ENCODE peak calls at places on chromosomes 3 and 15, in six cellular contexts. G is Peyer's patch, N is esophagus muscularis mucosa, V is stomach, E is GM12891, R is IMR-90. S is an unnamed sample.

GRCh38 chr3:139870000-139870675 is 64.8 kb upstream of the CLSTN2 start:
- DNase-seq in G (no peak), N (no peak), V (no peak), E (no peak), R (no peak), S (no peak)

GRCh38 chr3:22371592-22372291 is 620.7 kb upstream of the ZNF385D start:
- DNase-seq in G (no peak), N (no peak), V (no peak), E (no peak), R (no peak), S (no peak)

GRCh38 chr3:159938712-159939111 is 49.9 kb upstream of the IL12A start:
- DNase-seq in G (no peak), N (peak; percentile 57), V (no peak), E (no peak), R (peak; percentile 58), S (no peak)

GRCh38 chr15:75089781-75090734 is 66.7 kb downstream of the PPCDC start:
- DNase-seq in G (no peak), N (no peak), V (no peak), E (no peak), R (no peak), S (no peak)

GRCh38 chr3:69236808-69237707 is 114.7 kb upstream of the LMOD3 start:
- DNase-seq in G (no peak), N (no peak), V (no peak), E (no peak), R (no peak), S (no peak)

GRCh38 chr15:59436774-59437472 is 1.1 kb upstream of the FAM81A start:
- DNase-seq in G (no peak), N (peak; percentile 83), V (no peak), E (no peak), R (no peak), S (no peak)

GRCh38 chr15:33985287-33985686 is 17.0 kb downstream of the CHRM5 start:
- DNase-seq in G (no peak), N (no peak), V (no peak), E (no peak), R (peak; percentile 90), S (peak; percentile 14)

GRCh38 chr3:134029734-134030381 is at the start of gene SLCO2A1:
- DNase-seq in G (peak; percentile 56), N (peak; percentile 74), V (peak; percentile 39), E (peak; percentile 32), R (peak; percentile 11), S (no peak)

GRCh38 chr3:88954853-88955252 is 152.6 kb upstream of the EPHA3 start:
- DNase-seq in G (no peak), N (no peak), V (no peak), E (no peak), R (no peak), S (no peak)

GRCh38 chr15:36612063-36612788 is 32.8 kb downstream of the CDIN1 start:
- DNase-seq in G (no peak), N (no peak), V (no peak), E (no peak), R (peak; percentile 97), S (peak; percentile 52)

GRCh38 chr3:58857423-58857822 is 190.8 kb upstream of the FAM3D start:
- DNase-seq in G (no peak), N (no peak), V (no peak), E (no peak), R (no peak), S (no peak)

GRCh38 chr3:186638259-186638658 is 1.9 kb upstream of the FETUB start:
- DNase-seq in G (no peak), N (no peak), V (no peak), E (no peak), R (no peak), S (no peak)

GRCh38 chr3:12292770-12293169 is 3.9 kb downstream of the PPARG start:
- DNase-seq in G (no peak), N (no peak), V (no peak), E (no peak), R (no peak), S (no peak)

GRCh38 chr3:52237006-52237658 is 1.8 kb downstream of the TWF2 start:
- DNase-seq in G (no peak), N (no peak), V (no peak), E (no peak), R (no peak), S (no peak)

GRCh38 chr3:42544492-42545283 is 37.1 kb downstream of the SEC22C start:
- DNase-seq in G (peak; percentile 64), N (no peak), V (peak; percentile 85), E (no peak), R (no peak), S (no peak)

GRCh38 chr15:68103603-68104002 is 49.5 kb downstream of the PIAS1 start:
- DNase-seq in G (no peak), N (no peak), V (no peak), E (no peak), R (no peak), S (no peak)

GRCh38 chr3:38205472-38205805 is 40.1 kb downstream of the OXSR1 start:
- DNase-seq in G (no peak), N (no peak), V (no peak), E (no peak), R (no peak), S (no peak)

GRCh38 chr3:31958721-31959152 is 22.3 kb downstream of the OSBPL10 start:
- DNase-seq in G (no peak), N (peak; percentile 31), V (no peak), E (no peak), R (no peak), S (no peak)

GRCh38 chr15:94411279-94411678 is 179.9 kb downstream of the MCTP2 start:
- DNase-seq in G (no peak), N (no peak), V (no peak), E (no peak), R (no peak), S (no peak)

GRCh38 chr3:44208086-44208485 is 33.6 kb upstream of the TOPAZ1 start:
- DNase-seq in G (no peak), N (no peak), V (no peak), E (no peak), R (no peak), S (no peak)

GRCh38 chr15:24761704-24762302 is 86.2 kb downstream of the NPAP1 start:
- DNase-seq in G (no peak), N (no peak), V (no peak), E (no peak), R (peak; percentile 19), S (no peak)

GRCh38 chr15:80977627-80978036 is 12.0 kb downstream of the MESD start:
- DNase-seq in G (peak; percentile 80), N (no peak), V (peak; percentile 71), E (no peak), R (no peak), S (no peak)

GRCh38 chr3:65575376-65575840 is 463.3 kb downstream of the MAGI1 start:
- DNase-seq in G (no peak), N (no peak), V (no peak), E (no peak), R (peak; percentile 98), S (no peak)

GRCh38 chr3:49701388-49702077 is 12.2 kb downstream of the RNF123 start:
- DNase-seq in G (no peak), N (no peak), V (no peak), E (peak; percentile 47), R (no peak), S (no peak)

GRCh38 chr3:140467104-140467577 is 210.7 kb upstream of the TRIM42 start:
- DNase-seq in G (no peak), N (no peak), V (no peak), E (no peak), R (no peak), S (no peak)

GRCh38 chr15:55907797-55908196 is 85.6 kb downstream of the NEDD4 start:
- DNase-seq in G (no peak), N (no peak), V (no peak), E (no peak), R (peak; percentile 99), S (peak; percentile 28)

DNA sequence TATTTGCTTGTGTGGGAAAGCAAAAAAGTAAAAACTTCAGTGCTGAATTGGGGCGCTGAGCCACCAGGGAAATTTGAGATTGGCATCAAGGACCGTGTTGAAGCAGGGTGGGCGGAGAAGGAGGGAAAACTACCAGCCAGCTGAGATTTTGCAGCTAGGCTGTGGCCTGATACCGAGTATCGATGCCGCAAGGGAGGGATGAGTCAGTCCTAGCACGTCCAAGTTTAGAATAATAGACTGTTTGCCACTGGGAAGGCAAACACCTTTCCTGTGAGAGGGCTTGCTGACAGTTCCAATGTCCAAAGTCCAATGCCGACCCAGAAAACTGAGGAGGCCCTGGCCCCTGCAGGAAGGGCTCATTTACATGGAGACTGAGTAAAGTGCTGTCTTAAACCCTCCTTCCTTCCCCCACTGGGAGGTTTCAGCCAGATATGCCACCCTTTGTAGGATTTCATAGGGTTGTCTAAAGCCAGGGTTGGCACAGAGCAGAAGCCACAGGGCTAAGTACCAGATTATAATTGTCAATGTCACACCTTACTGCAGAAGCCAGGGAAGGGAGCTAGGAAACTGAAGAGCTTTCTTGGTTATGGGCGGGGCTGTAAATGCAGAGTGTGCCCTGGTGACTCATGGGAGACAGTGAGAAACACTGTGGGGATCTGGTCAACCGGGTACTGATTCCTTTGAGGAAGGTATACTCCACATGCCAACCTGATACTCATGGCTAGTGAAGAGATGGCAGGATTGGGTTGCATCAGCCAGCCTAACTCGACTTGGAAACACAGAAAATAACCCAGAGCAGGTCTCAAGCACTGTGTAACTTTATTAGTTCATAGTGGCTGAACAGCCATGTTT is 28.4 kb upstream of the PIK3CB start:
- DNase-seq in G (peak; percentile 87), N (no peak), V (peak; percentile 51), E (no peak), R (peak; percentile 76), S (peak; percentile 65)
- TF ChIP-seq POLR2A in G (peak; percentile 14), N (no peak), V (no peak), E (no peak), R (no peak), S (no peak)

GRCh38 chr15:45187894-45188830 is at the start of gene SHF:
- DNase-seq in G (peak; percentile 88), N (no peak), V (peak; percentile 65), E (no peak), R (peak; percentile 45), S (no peak)
- TF ChIP-seq POLR2A in G (no peak), N (no peak), V (no peak), E (peak; percentile 71), R (peak; percentile 52), S (no peak)

GRCh38 chr3:46955801-46956259 is 20.7 kb downstream of the CCDC12 start:
- DNase-seq in G (no peak), N (no peak), V (no peak), E (no peak), R (peak; percentile 42), S (no peak)
- TF ChIP-seq POLR2A in G (no peak), N (no peak), V (no peak), E (no peak), R (no peak), S (no peak)

DNA sequence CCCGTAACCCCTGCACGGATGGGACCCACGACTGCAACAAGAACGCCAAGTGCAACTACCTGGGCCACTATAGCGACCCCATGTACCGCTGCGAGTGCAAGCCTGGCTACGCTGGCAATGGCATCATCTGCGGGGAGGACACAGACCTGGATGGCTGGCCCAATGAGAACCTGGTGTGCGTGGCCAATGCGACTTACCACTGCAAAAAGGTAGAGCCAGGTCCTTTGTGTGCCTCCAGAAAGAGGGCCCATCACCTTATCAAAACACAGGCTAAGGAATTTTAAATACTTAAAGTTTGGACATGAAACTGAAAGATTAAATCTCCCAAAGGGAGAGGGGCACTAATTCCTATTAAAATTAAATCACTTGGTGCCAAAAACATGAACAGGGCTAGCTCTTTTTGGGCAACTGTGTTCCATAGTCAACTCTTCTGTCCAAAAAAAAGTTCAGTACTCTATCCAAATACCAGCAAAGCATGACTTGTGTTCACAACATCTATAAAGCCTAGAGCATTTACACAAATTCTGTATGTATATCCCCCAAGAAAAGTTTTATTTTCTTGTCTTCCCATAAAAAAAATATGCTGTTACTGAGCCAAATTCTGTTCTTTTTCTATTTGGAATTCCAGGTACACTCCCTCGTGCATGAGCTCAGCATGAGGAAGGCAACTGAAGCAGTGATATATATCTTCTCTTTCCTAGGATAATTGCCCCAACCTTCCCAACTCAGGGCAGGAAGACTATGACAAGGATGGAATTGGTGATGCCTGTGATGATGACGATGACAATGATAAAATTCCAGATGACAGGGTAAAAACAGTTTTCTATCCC is 9.2 kb downstream of the THBS1 start:
- DNase-seq in G (no peak), N (no peak), V (no peak), E (no peak), R (peak; percentile 36), S (no peak)
- TF ChIP-seq POLR2A in G (no peak), N (no peak), V (no peak), E (no peak), R (peak; percentile 5), S (no peak)